ENCODE peak calls at places on chromosomes 12 and 14, in five cellular contexts. E is left ventricle myocardium inferior, L is sigmoid colon, I is upper lobe of left lung, N is mesenchymal stem cell. Z is an unnamed sample.

GRCh38 chr12:53483225-53483978 is 15.9 kb downstream of the MAP3K12 start:
- DNase-seq in E (no peak), L (peak), I (no peak), N (no peak), Z (peak)

GRCh38 chr14:69360438-69361108 is 37.5 kb downstream of the ERH start:
- DNase-seq in E (no peak), L (no peak), I (no peak), N (no peak), Z (no peak)

GRCh38 chr12:71636704-71637115 is 26.9 kb downstream of the ZFC3H1 start:
- DNase-seq in E (no peak), L (no peak), I (no peak), N (peak), Z (peak)

GRCh38 chr12:114415525-114415868 is 9.6 kb upstream of the TBX5 start:
- DNase-seq in E (no peak), L (no peak), I (no peak), N (no peak), Z (no peak)

GRCh38 chr14:89672636-89673279 is 255.7 kb upstream of the FOXN3 start:
- DNase-seq in E (peak), L (no peak), I (peak), N (peak), Z (no peak)

GRCh38 chr12:122454739-122455138 is 32.3 kb upstream of the CLIP1 start:
- DNase-seq in E (no peak), L (peak), I (no peak), N (no peak), Z (no peak)

GRCh38 chr14:93056166-93056839 is 59.4 kb downstream of the ITPK1 start:
- DNase-seq in E (no peak), L (no peak), I (no peak), N (peak), Z (peak)

GRCh38 chr14:74622257-74622656 is 10.2 kb upstream of the LTBP2 start:
- DNase-seq in E (no peak), L (no peak), I (no peak), N (no peak), Z (no peak)

GRCh38 chr12:2318286-2318685 is 265.5 kb downstream of the CACNA1C start:
- DNase-seq in E (no peak), L (no peak), I (no peak), N (no peak), Z (no peak)

GRCh38 chr12:120849765-120850164 is 54.4 kb downstream of the SPPL3 start:
- DNase-seq in E (no peak), L (no peak), I (peak), N (peak), Z (no peak)

GRCh38 chr14:77979666-77980351 is 179.9 kb downstream of the ADCK1 start:
- DNase-seq in E (no peak), L (no peak), I (no peak), N (no peak), Z (peak)

GRCh38 chr12:82527165-82527780 is 159.4 kb upstream of the TMTC2 start:
- DNase-seq in E (no peak), L (no peak), I (no peak), N (peak), Z (peak)

GRCh38 chr12:94208433-94208921 is 60.1 kb downstream of the PLXNC1 start:
- DNase-seq in E (no peak), L (no peak), I (no peak), N (no peak), Z (no peak)

DNA sequence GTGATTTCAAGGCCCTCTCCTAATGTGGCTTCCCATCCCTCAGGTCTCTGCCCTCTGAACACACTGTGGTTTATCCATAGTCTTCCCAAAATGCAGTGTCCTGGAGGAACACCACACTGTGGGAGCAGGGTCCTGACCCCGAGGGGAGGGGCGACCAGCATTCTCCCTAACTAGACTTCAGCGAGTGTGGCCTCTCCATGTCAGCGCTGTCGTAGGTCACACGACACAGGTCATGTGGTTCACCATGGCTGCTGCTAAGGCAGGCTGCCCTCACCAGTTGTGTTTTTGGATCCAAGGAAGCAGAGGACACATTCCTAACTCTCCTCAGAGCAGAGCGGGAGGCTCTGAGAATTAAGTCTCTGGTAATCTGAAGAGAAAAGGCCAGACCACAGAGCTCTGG is 50.5 kb downstream of the SSH1 start:
- DNase-seq in E (no peak), L (no peak), I (no peak), N (no peak), Z (no peak)
- H3K27ac ChIP-seq in E (peak), L (peak), I (peak), N (peak), Z (no peak)

DNA sequence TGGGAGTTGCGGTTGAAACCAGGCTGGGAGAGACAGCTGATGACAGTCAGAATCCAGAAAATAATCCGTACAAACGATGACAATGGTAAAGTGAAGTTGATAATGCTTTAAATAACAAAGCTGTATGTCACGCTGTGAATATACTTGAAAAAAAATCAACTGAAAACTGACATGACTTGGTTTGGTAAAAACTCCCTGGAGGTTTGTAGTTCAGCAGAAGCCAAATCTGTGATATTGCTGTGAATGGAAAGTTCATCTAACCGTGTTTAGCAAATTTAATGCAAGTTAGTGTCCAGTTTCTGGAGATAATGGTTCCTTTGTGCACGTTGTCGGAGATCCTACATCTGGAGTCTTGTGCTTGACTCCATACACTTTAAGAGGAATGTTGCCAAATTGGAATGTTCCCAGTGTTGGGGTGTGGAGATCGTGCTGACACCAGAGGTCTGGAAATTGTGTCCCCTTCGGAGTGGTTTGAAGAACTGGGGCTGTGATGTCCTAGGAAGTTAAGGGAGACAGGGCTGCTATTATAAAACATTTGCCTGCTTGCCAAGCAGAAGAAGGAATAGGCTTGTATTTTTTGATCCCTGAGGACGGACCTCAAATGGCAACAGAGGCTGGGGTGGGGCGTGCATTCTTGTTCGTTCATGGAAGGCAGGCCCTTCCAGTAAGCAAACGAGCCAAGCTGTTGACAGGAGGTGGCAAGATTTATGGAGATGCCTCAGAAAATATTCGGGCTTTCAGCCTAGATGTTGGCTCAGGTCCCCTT is 30.6 kb downstream of the PPFIBP1 start:
- DNase-seq in E (peak), L (peak), I (no peak), N (peak), Z (no peak)
- H3K27ac ChIP-seq in E (peak), L (peak), I (peak), N (no peak), Z (no peak)

GRCh38 chr12:59182660-59183455 is 262.6 kb upstream of the LRIG3 start:
- DNase-seq in E (no peak), L (no peak), I (no peak), N (no peak), Z (no peak)
- H3K27ac ChIP-seq in E (no peak), L (no peak), I (no peak), N (no peak), Z (no peak)

GRCh38 chr12:47773858-47774580 is 981 bp downstream of the SLC48A1 start:
- DNase-seq in E (peak), L (no peak), I (no peak), N (no peak), Z (no peak)

GRCh38 chr12:47772094-47772660 is 861 bp upstream of the SLC48A1 start:
- DNase-seq in E (no peak), L (no peak), I (no peak), N (no peak), Z (peak)

GRCh38 chr12:47774664-47775063 is 1.6 kb downstream of the SLC48A1 start:
- DNase-seq in E (no peak), L (peak), I (no peak), N (no peak), Z (no peak)

GRCh38 chr12:47772738-47773061 is 338 bp upstream of the SLC48A1 start:
- DNase-seq in E (no peak), L (no peak), I (no peak), N (no peak), Z (no peak)

DNA sequence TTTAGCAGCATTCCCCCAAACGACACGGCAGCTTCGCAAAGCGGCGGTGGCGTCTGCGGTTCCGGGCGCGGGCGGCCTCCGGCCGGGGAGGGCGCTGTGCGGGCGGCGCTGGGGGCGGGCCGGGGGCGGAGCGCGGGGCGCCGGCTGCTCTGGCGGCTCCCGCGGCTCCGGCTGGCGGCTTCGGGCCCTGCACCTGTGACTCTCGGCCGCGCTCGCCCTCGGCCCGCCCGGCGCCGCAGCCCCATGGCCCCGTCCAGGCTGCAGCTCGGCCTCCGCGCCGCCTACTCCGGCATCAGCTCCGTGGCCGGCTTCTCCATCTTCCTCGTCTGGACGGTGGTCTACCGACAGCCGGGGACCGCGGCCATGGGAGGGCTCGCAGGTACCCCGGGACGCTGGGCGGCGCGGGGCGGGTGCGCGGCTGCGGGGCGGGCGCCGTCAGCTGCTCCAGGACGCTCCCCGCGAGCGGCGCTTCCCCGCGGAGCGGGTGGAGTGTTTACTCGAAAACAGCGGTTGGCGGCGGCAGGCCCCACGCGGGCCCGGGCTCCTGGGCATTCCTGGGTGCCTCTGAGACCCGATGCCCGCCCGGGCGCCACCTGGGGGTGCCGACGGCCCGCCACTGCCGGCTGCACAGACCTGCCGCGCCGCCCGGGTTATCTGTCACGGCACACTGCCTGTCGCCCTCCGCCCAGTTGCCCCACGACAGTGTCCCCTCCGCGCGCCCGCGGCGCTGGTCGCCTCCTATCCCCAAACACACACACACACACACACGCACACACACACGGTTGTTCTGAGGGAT is at the start of gene SLC48A1:
- DNase-seq in E (peak), L (peak), I (peak), N (peak), Z (peak)
- H3K27ac ChIP-seq in E (peak), L (peak), I (peak), N (peak), Z (no peak)

GRCh38 chr14:68249534-68250517 is 430.2 kb downstream of the RAD51B start:
- DNase-seq in E (no peak), L (no peak), I (no peak), N (peak), Z (no peak)

GRCh38 chr14:68247281-68247680 is 427.7 kb downstream of the RAD51B start:
- DNase-seq in E (no peak), L (no peak), I (no peak), N (no peak), Z (no peak)

GRCh38 chr14:68248481-68249255 is 429.1 kb downstream of the RAD51B start:
- DNase-seq in E (no peak), L (peak), I (no peak), N (peak), Z (peak)

GRCh38 chr14:68246074-68246980 is 426.7 kb downstream of the RAD51B start:
- DNase-seq in E (no peak), L (no peak), I (no peak), N (no peak), Z (peak)

GRCh38 chr14:68247867-68248266 is 428.3 kb downstream of the RAD51B start:
- DNase-seq in E (no peak), L (peak), I (peak), N (peak), Z (no peak)
- H3K27ac ChIP-seq in E (peak), L (peak), I (peak), N (peak), Z (no peak)

GRCh38 chr12:131724534-131724933 is 13.6 kb downstream of the SFSWAP start:
- DNase-seq in E (no peak), L (no peak), I (no peak), N (no peak), Z (peak)
- H3K27ac ChIP-seq in E (no peak), L (no peak), I (no peak), N (no peak), Z (peak)

DNA sequence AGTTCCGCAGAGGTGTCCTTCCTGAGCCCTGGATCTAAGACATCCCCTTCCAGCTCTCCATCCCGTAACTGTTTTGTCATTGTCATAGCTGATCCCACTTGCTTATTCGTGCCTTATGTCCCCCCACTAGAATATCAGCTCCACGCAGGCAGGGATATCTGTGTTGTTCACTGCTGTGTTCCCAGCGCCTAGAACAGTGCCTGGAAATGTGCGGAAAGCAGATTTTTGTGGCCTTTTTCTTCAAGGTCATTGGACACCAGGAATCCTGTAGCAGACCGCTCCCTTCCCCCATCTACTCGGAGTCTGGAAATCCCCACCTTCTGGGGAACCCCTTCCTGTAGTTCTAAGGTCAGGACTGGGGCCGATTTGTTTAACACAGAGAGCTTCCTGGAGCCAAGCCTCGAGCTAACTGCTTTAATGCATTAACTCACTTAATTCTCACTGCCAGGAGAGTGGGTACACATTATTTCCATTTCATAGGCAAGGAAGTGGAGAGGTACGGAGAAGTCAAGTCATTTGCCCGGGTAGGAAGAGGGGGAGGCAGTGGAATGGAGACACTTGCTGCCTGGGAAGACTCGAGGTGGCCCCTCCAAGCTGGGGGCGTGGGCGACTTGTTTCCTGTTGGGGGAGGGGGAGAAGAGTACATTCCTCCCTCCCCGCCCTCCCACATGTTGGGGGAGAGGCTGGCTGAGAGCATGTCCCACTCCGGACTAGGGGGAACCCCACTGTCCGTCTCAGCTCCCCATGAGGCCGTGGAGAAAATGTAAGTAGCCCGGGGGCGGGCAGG is 1.2 kb upstream of the SH2B3 start:
- DNase-seq in E (peak), L (peak), I (peak), N (peak), Z (peak)
- H3K27ac ChIP-seq in E (peak), L (peak), I (peak), N (peak), Z (peak)